ENCODE peak calls at places on chromosomes 7 and 10, in ten cellular contexts. I is astrocyte of the spinal cord, D is HFF-Myc, Y is choroid plexus epithelial cell, X is progenitor cell of endocrine pancreas, F is AG09309, B is lower lobe of right lung, G is IMR-90, J is coronary artery, K is endothelial cell. M is an unnamed sample.

GRCh38 chr7:64892116-64892515 is 11.0 kb upstream of the ZNF273 start:
- DNase-seq in I (no peak), D (no peak), Y (no peak), X (no peak), F (no peak), B (no peak), G (no peak), J (no peak), K (no peak), M (no peak)

GRCh38 chr7:36082910-36083309 is 70.1 kb upstream of the EEPD1 start:
- DNase-seq in I (no peak), D (no peak), Y (peak), X (no peak), F (no peak), B (no peak), G (no peak), J (peak), K (no peak), M (no peak)

GRCh38 chr10:32204606-32205005 is 142.4 kb downstream of the EPC1 start:
- DNase-seq in I (no peak), D (no peak), Y (no peak), X (no peak), F (no peak), B (no peak), G (no peak), J (no peak), K (no peak), M (no peak)

GRCh38 chr7:471866-472639 is 47.6 kb downstream of the PDGFA start:
- DNase-seq in I (peak), D (no peak), Y (peak), X (no peak), F (peak), B (peak), G (peak), J (peak), K (no peak), M (peak)

GRCh38 chr10:69043931-69044531 is 43.9 kb upstream of the SRGN start:
- DNase-seq in I (no peak), D (no peak), Y (no peak), X (no peak), F (no peak), B (peak), G (no peak), J (no peak), K (no peak), M (peak)

GRCh38 chr10:88271736-88272135 is 311.4 kb downstream of the RNLS start:
- DNase-seq in I (no peak), D (no peak), Y (peak), X (no peak), F (no peak), B (no peak), G (peak), J (no peak), K (no peak), M (no peak)

GRCh38 chr7:22564511-22565045 is 64.6 kb upstream of the STEAP1B start:
- DNase-seq in I (peak), D (peak), Y (peak), X (no peak), F (peak), B (no peak), G (peak), J (no peak), K (no peak), M (no peak)

GRCh38 chr10:103395754-103396066 is 565 bp downstream of the ATP5MK start:
- DNase-seq in I (peak), D (no peak), Y (peak), X (no peak), F (no peak), B (no peak), G (peak), J (no peak), K (no peak), M (no peak)

GRCh38 chr10:102225646-102226541 is at the start of gene ELOVL3:
- DNase-seq in I (peak), D (peak), Y (peak), X (peak), F (peak), B (peak), G (peak), J (peak), K (peak), M (peak)

GRCh38 chr7:149764481-149765398 is 8.6 kb downstream of the ZNF467 start:
- DNase-seq in I (no peak), D (no peak), Y (no peak), X (peak), F (no peak), B (no peak), G (no peak), J (no peak), K (peak), M (no peak)

GRCh38 chr10:62528441-62528840 is 154.3 kb downstream of the ZNF365 start:
- DNase-seq in I (no peak), D (no peak), Y (no peak), X (no peak), F (no peak), B (no peak), G (no peak), J (no peak), K (no peak), M (no peak)

GRCh38 chr7:44633254-44634186 is 27.1 kb downstream of the OGDH start:
- DNase-seq in I (peak), D (peak), Y (peak), X (no peak), F (peak), B (peak), G (peak), J (peak), K (no peak), M (no peak)

GRCh38 chr7:33669251-33669670 is 236.1 kb upstream of the BMPER start:
- DNase-seq in I (peak), D (no peak), Y (peak), X (no peak), F (no peak), B (no peak), G (no peak), J (no peak), K (no peak), M (no peak)

GRCh38 chr7:156612930-156613329 is 27.6 kb upstream of the RNF32 start:
- DNase-seq in I (no peak), D (no peak), Y (no peak), X (no peak), F (no peak), B (no peak), G (no peak), J (no peak), K (no peak), M (no peak)

GRCh38 chr7:36228039-36228438 is 75.0 kb downstream of the EEPD1 start:
- DNase-seq in I (no peak), D (no peak), Y (no peak), X (no peak), F (no peak), B (no peak), G (no peak), J (no peak), K (no peak), M (no peak)

GRCh38 chr7:82044497-82045080 is 274.7 kb upstream of the HGF start:
- DNase-seq in I (peak), D (no peak), Y (peak), X (no peak), F (no peak), B (no peak), G (peak), J (no peak), K (peak), M (no peak)

GRCh38 chr7:108143658-108144420 is 13.7 kb upstream of the LAMB4 start:
- DNase-seq in I (no peak), D (no peak), Y (no peak), X (no peak), F (no peak), B (no peak), G (no peak), J (no peak), K (no peak), M (no peak)
- TF ChIP-seq CTCF in I (no peak), D (peak), Y (no peak), X (no peak), F (no peak), B (no peak), G (no peak), J (no peak), K (no peak), M (no peak)

GRCh38 chr10:53997953-53998352 is 803.1 kb downstream of the PCDH15 start:
- DNase-seq in I (no peak), D (no peak), Y (peak), X (no peak), F (no peak), B (no peak), G (no peak), J (no peak), K (no peak), M (no peak)
- TF ChIP-seq CTCF in I (no peak), D (no peak), Y (no peak), X (peak), F (no peak), B (no peak), G (no peak), J (no peak), K (peak), M (peak)

DNA sequence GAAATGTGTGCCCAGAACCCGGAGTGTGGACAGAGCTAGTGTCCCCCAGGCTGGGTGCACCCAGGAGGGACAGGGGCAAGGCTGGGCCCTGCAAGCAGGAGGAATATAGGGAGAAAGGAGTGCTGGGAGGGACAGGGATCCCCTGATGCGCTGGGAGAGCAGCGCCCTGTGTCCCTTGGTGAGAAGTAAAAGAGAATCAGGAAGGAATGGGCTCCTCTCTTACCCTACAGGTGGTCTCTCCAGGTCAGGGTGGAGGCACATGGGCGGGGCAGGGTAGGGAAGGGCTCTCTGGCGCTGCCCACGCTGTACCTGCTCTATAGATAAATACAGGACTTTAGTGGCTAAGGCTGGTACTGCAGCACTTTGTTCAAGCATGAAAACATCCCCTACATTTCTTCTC is 753.8 kb downstream of the GRID1 start:
- DNase-seq in I (no peak), D (no peak), Y (no peak), X (no peak), F (no peak), B (no peak), G (no peak), J (peak), K (no peak), M (no peak)
- TF ChIP-seq CTCF in I (no peak), D (no peak), Y (no peak), X (peak), F (no peak), B (peak), G (no peak), J (no peak), K (peak), M (peak)

GRCh38 chr7:100107125-100107737 is 5.8 kb downstream of the AP4M1 start:
- DNase-seq in I (no peak), D (no peak), Y (no peak), X (no peak), F (no peak), B (no peak), G (no peak), J (no peak), K (no peak), M (no peak)

GRCh38 chr7:100111914-100112313 is 7.2 kb downstream of the TAF6 start:
- DNase-seq in I (no peak), D (no peak), Y (no peak), X (no peak), F (no peak), B (no peak), G (no peak), J (no peak), K (no peak), M (no peak)

GRCh38 chr7:100107890-100108289 is 6.4 kb downstream of the AP4M1 start:
- DNase-seq in I (no peak), D (no peak), Y (no peak), X (no peak), F (no peak), B (no peak), G (no peak), J (no peak), K (no peak), M (no peak)

GRCh38 chr7:100111156-100111555 is 8.0 kb downstream of the TAF6 start:
- DNase-seq in I (no peak), D (no peak), Y (no peak), X (no peak), F (no peak), B (no peak), G (no peak), J (no peak), K (no peak), M (no peak)

GRCh38 chr7:100109521-100110163 is 8.2 kb downstream of the AP4M1 start:
- DNase-seq in I (no peak), D (no peak), Y (no peak), X (no peak), F (no peak), B (no peak), G (no peak), J (no peak), K (no peak), M (no peak)
- TF ChIP-seq CTCF in I (peak), D (peak), Y (peak), X (no peak), F (no peak), B (no peak), G (peak), J (no peak), K (no peak), M (peak)

GRCh38 chr10:8052344-8052969 is 2.0 kb upstream of the GATA3 start:
- DNase-seq in I (peak), D (no peak), Y (no peak), X (no peak), F (no peak), B (no peak), G (no peak), J (no peak), K (no peak), M (no peak)

GRCh38 chr10:8054498-8055407 is at the start of gene GATA3:
- DNase-seq in I (peak), D (no peak), Y (no peak), X (no peak), F (no peak), B (peak), G (peak), J (no peak), K (peak), M (no peak)

GRCh38 chr10:8054243-8054497 is 318 bp upstream of the GATA3 start:
- DNase-seq in I (peak), D (no peak), Y (no peak), X (no peak), F (no peak), B (no peak), G (no peak), J (no peak), K (no peak), M (no peak)

GRCh38 chr10:8052970-8053445 is 1.5 kb upstream of the GATA3 start:
- DNase-seq in I (no peak), D (no peak), Y (no peak), X (no peak), F (no peak), B (no peak), G (no peak), J (no peak), K (no peak), M (no peak)

GRCh38 chr10:8053446-8054242 is 844 bp upstream of the GATA3 start:
- DNase-seq in I (peak), D (peak), Y (peak), X (peak), F (peak), B (peak), G (peak), J (no peak), K (peak), M (no peak)
- TF ChIP-seq CTCF in I (peak), D (no peak), Y (peak), X (no peak), F (peak), B (peak), G (peak), J (no peak), K (peak), M (peak)

GRCh38 chr10:14971867-14972448 is 12.8 kb downstream of the MEIG1 start:
- DNase-seq in I (peak), D (no peak), Y (peak), X (no peak), F (no peak), B (no peak), G (no peak), J (no peak), K (peak), M (no peak)

GRCh38 chr10:14975672-14976273 is 16.6 kb downstream of the MEIG1 start:
- DNase-seq in I (no peak), D (no peak), Y (no peak), X (no peak), F (no peak), B (no peak), G (no peak), J (no peak), K (no peak), M (no peak)
- TF ChIP-seq CTCF in I (peak), D (peak), Y (peak), X (no peak), F (peak), B (no peak), G (peak), J (no peak), K (no peak), M (peak)

GRCh38 chr10:24974978-24975377 is 22.6 kb upstream of the PRTFDC1 start:
- DNase-seq in I (peak), D (no peak), Y (peak), X (no peak), F (peak), B (no peak), G (peak), J (no peak), K (no peak), M (no peak)
- TF ChIP-seq CTCF in I (peak), D (no peak), Y (peak), X (no peak), F (peak), B (no peak), G (peak), J (no peak), K (no peak), M (peak)

DNA sequence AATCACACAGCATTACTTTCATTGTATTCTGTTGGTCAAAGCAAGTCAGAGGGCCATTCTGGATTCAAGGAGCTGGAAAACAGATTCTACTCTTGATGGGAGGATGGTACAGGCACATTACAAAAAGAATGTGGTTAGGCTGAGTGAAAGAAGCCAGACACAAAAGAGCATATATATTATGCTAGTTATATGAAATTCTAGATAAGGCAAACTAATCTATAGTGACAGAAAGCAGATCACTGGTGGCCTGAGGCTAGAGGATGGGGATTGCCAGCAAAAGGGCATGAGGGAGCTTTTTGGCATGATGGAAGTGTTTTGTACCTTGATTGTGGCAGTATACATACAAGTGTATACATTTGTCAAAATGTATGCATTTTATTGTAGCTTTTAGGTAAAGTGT is 96.8 kb downstream of the SPAG6 start:
- DNase-seq in I (no peak), D (no peak), Y (no peak), X (no peak), F (no peak), B (no peak), G (no peak), J (no peak), K (no peak), M (no peak)
- TF ChIP-seq CTCF in I (no peak), D (no peak), Y (no peak), X (no peak), F (no peak), B (no peak), G (no peak), J (no peak), K (no peak), M (no peak)